ENCODE peak calls at places on chromosomes 7 and 10, in ten cellular contexts. U is tibial nerve, F is A549, X is prostate gland, V is Peyer's patch, M is adrenal gland, Y is fibroblast of mammary gland, I is stomach, W is left ventricle myocardium inferior, Q is cardiac muscle cell. L is an unnamed sample.

GRCh38 chr7:77657427-77658331 is 38.6 kb upstream of the RSBN1L start:
- DNase-seq in U (no peak), F (peak), X (peak), V (no peak), M (no peak), Y (peak), I (no peak), W (no peak), Q (peak), L (no peak)

GRCh38 chr7:66883716-66884115 is 37.3 kb upstream of the TMEM248 start:
- DNase-seq in U (no peak), F (no peak), X (no peak), V (no peak), M (no peak), Y (peak), I (no peak), W (no peak), Q (no peak), L (no peak)

GRCh38 chr7:157485361-157485831 is 148.6 kb downstream of the DNAJB6 start:
- DNase-seq in U (no peak), F (no peak), X (no peak), V (no peak), M (no peak), Y (no peak), I (peak), W (no peak), Q (no peak), L (no peak)

GRCh38 chr10:110392860-110393732 is 88.4 kb upstream of the SMNDC1 start:
- DNase-seq in U (no peak), F (no peak), X (peak), V (peak), M (peak), Y (peak), I (no peak), W (no peak), Q (peak), L (no peak)

GRCh38 chr10:116216676-116217075 is 56.3 kb downstream of the GFRA1 start:
- DNase-seq in U (no peak), F (no peak), X (no peak), V (no peak), M (no peak), Y (no peak), I (no peak), W (no peak), Q (no peak), L (no peak)

GRCh38 chr7:91164948-91165845 is 99.0 kb upstream of the FZD1 start:
- DNase-seq in U (no peak), F (no peak), X (no peak), V (no peak), M (no peak), Y (peak), I (no peak), W (no peak), Q (peak), L (no peak)

GRCh38 chr10:60110739-60111138 is 204.4 kb upstream of the CCDC6 start:
- DNase-seq in U (no peak), F (no peak), X (no peak), V (no peak), M (no peak), Y (no peak), I (no peak), W (no peak), Q (no peak), L (no peak)

GRCh38 chr10:127426746-127427145 is 122.4 kb upstream of the NPS start:
- DNase-seq in U (no peak), F (no peak), X (no peak), V (no peak), M (no peak), Y (peak), I (no peak), W (no peak), Q (no peak), L (no peak)

GRCh38 chr10:88833156-88833555 is 18.5 kb downstream of the ANKRD22 start:
- DNase-seq in U (no peak), F (no peak), X (no peak), V (no peak), M (no peak), Y (no peak), I (no peak), W (no peak), Q (no peak), L (no peak)

GRCh38 chr10:48478980-48479811 is 125.7 kb downstream of the ARHGAP22 start:
- DNase-seq in U (no peak), F (no peak), X (no peak), V (no peak), M (no peak), Y (no peak), I (peak), W (no peak), Q (no peak), L (no peak)

GRCh38 chr10:69973678-69974077 is 79.0 kb upstream of the MACROH2A2 start:
- DNase-seq in U (no peak), F (no peak), X (no peak), V (no peak), M (no peak), Y (no peak), I (no peak), W (no peak), Q (no peak), L (no peak)

GRCh38 chr7:25885057-25885576 is 266.9 kb upstream of the NFE2L3 start:
- DNase-seq in U (no peak), F (no peak), X (no peak), V (no peak), M (no peak), Y (no peak), I (no peak), W (no peak), Q (no peak), L (no peak)

GRCh38 chr7:25666671-25667060 is 438.4 kb upstream of the NPVF start:
- DNase-seq in U (no peak), F (no peak), X (no peak), V (no peak), M (no peak), Y (no peak), I (no peak), W (no peak), Q (no peak), L (no peak)

GRCh38 chr7:111743244-111743852 is 181.1 kb upstream of the IMMP2L start:
- DNase-seq in U (no peak), F (no peak), X (no peak), V (no peak), M (no peak), Y (no peak), I (no peak), W (no peak), Q (no peak), L (no peak)

GRCh38 chr7:157964521-157964920 is 623.1 kb downstream of the PTPRN2 start:
- DNase-seq in U (no peak), F (no peak), X (no peak), V (no peak), M (no peak), Y (no peak), I (no peak), W (no peak), Q (no peak), L (no peak)

GRCh38 chr10:8487346-8487745 is 432.9 kb downstream of the GATA3 start:
- DNase-seq in U (no peak), F (no peak), X (no peak), V (no peak), M (no peak), Y (no peak), I (no peak), W (no peak), Q (no peak), L (no peak)

GRCh38 chr7:106165328-106165727 is 53.2 kb upstream of the SYPL1 start:
- DNase-seq in U (no peak), F (no peak), X (no peak), V (no peak), M (no peak), Y (peak), I (no peak), W (no peak), Q (peak), L (no peak)

GRCh38 chr7:28808786-28809533 is 149.2 kb downstream of the TRIL start:
- DNase-seq in U (peak), F (no peak), X (no peak), V (no peak), M (peak), Y (peak), I (no peak), W (no peak), Q (peak), L (no peak)

GRCh38 chr7:68576366-68576765 is 1021.9 kb upstream of the AUTS2 start:
- DNase-seq in U (no peak), F (no peak), X (no peak), V (no peak), M (no peak), Y (no peak), I (no peak), W (no peak), Q (no peak), L (no peak)

GRCh38 chr7:100613447-100614185 is 1.3 kb downstream of the MOSPD3 start:
- DNase-seq in U (no peak), F (no peak), X (no peak), V (no peak), M (no peak), Y (no peak), I (no peak), W (no peak), Q (no peak), L (no peak)

GRCh38 chr10:70602665-70603438 is at the start of gene PRF1:
- DNase-seq in U (no peak), F (no peak), X (no peak), V (peak), M (no peak), Y (no peak), I (peak), W (no peak), Q (no peak), L (no peak)

GRCh38 chr7:85508642-85509429 is 322.0 kb upstream of the SEMA3D start:
- DNase-seq in U (no peak), F (no peak), X (no peak), V (no peak), M (no peak), Y (peak), I (no peak), W (no peak), Q (peak), L (no peak)

GRCh38 chr7:95804090-95804489 is 31.7 kb downstream of the DYNC1I1 start:
- DNase-seq in U (no peak), F (no peak), X (no peak), V (no peak), M (no peak), Y (no peak), I (no peak), W (no peak), Q (no peak), L (no peak)

GRCh38 chr10:61836888-61837747 is 64.4 kb upstream of the ARID5B start:
- DNase-seq in U (no peak), F (peak), X (no peak), V (no peak), M (no peak), Y (peak), I (no peak), W (no peak), Q (peak), L (no peak)

GRCh38 chr7:41005381-41005901 is 697.4 kb downstream of the INHBA start:
- DNase-seq in U (no peak), F (peak), X (no peak), V (no peak), M (no peak), Y (peak), I (no peak), W (no peak), Q (peak), L (no peak)

GRCh38 chr7:145123502-145123901 is 287.6 kb upstream of the TPK1 start:
- DNase-seq in U (no peak), F (no peak), X (no peak), V (no peak), M (no peak), Y (no peak), I (no peak), W (no peak), Q (no peak), L (no peak)

GRCh38 chr10:70289739-70290138 is 5.9 kb upstream of the NPFFR1 start:
- DNase-seq in U (no peak), F (no peak), X (no peak), V (no peak), M (no peak), Y (no peak), I (no peak), W (no peak), Q (no peak), L (no peak)

GRCh38 chr7:29289156-29290021 is 94.8 kb downstream of the CHN2 start:
- DNase-seq in U (no peak), F (no peak), X (no peak), V (no peak), M (no peak), Y (peak), I (no peak), W (peak), Q (peak), L (no peak)

GRCh38 chr7:115230882-115231508 is 309.1 kb downstream of the MDFIC start:
- DNase-seq in U (no peak), F (peak), X (no peak), V (no peak), M (no peak), Y (peak), I (no peak), W (no peak), Q (peak), L (no peak)

GRCh38 chr10:101529207-101529606 is 58.9 kb downstream of the POLL start:
- DNase-seq in U (no peak), F (no peak), X (no peak), V (no peak), M (no peak), Y (no peak), I (no peak), W (no peak), Q (peak), L (no peak)

GRCh38 chr10:10772411-10772810 is 245.3 kb upstream of the CELF2 start:
- DNase-seq in U (no peak), F (no peak), X (no peak), V (no peak), M (no peak), Y (no peak), I (no peak), W (no peak), Q (no peak), L (no peak)

GRCh38 chr10:27995311-27995710 is 3.6 kb downstream of the ODAD2 start:
- DNase-seq in U (no peak), F (no peak), X (no peak), V (no peak), M (no peak), Y (no peak), I (no peak), W (no peak), Q (no peak), L (no peak)

GRCh38 chr10:27998954-27999275 is at the start of gene ODAD2:
- DNase-seq in U (no peak), F (no peak), X (no peak), V (no peak), M (peak), Y (no peak), I (no peak), W (no peak), Q (no peak), L (no peak)

GRCh38 chr10:27998178-27998953 is 513 bp downstream of the ODAD2 start:
- DNase-seq in U (no peak), F (peak), X (peak), V (no peak), M (peak), Y (no peak), I (no peak), W (peak), Q (peak), L (no peak)

GRCh38 chr10:28001353-28001752 is 2.5 kb upstream of the ODAD2 start:
- DNase-seq in U (no peak), F (no peak), X (no peak), V (no peak), M (no peak), Y (no peak), I (no peak), W (no peak), Q (no peak), L (no peak)

GRCh38 chr10:27997865-27998177 is 1.1 kb downstream of the ODAD2 start:
- DNase-seq in U (no peak), F (no peak), X (no peak), V (no peak), M (no peak), Y (no peak), I (no peak), W (no peak), Q (no peak), L (no peak)
- H3K4me3 ChIP-seq in U (peak), F (no peak), X (no peak), V (no peak), M (peak), Y (peak), I (peak), W (peak), Q (peak), L (peak)

GRCh38 chr7:22110881-22111280 is 165.2 kb upstream of the CDCA7L start:
- DNase-seq in U (no peak), F (no peak), X (no peak), V (no peak), M (no peak), Y (no peak), I (no peak), W (no peak), Q (no peak), L (no peak)
- H3K4me3 ChIP-seq in U (no peak), F (no peak), X (no peak), V (no peak), M (no peak), Y (no peak), I (no peak), W (no peak), Q (no peak), L (no peak)

GRCh38 chr7:27520828-27521790 is 141.6 kb downstream of the HIBADH start:
- DNase-seq in U (no peak), F (no peak), X (no peak), V (no peak), M (peak), Y (peak), I (peak), W (no peak), Q (peak), L (peak)

GRCh38 chr7:27519801-27520200 is 142.9 kb downstream of the HIBADH start:
- DNase-seq in U (no peak), F (no peak), X (no peak), V (no peak), M (no peak), Y (no peak), I (no peak), W (no peak), Q (no peak), L (no peak)

GRCh38 chr7:27515933-27516332 is 146.8 kb downstream of the HIBADH start:
- DNase-seq in U (no peak), F (no peak), X (peak), V (no peak), M (no peak), Y (no peak), I (no peak), W (no peak), Q (peak), L (no peak)

GRCh38 chr7:27514861-27515260 is 147.8 kb downstream of the HIBADH start:
- DNase-seq in U (no peak), F (no peak), X (no peak), V (no peak), M (no peak), Y (no peak), I (no peak), W (no peak), Q (no peak), L (no peak)

DNA sequence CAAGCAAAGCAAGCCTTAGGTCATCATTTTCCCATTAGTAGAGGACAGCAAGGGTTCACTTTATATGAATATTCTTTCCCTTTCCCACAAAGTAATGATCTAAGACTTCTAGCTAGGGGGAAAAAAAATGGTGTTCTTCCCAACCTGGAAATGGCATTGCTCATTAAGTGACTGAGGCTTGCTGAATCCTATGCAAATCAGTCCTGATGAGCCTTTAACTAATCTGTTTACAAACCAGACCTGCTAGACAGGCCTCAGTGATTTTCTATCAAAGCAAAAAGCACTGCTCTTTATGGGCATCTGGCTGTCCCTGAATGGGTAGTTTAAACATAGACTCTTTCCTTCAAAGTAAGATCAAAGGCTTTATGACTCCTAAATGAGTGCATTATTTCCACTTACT is 146.3 kb downstream of the HIBADH start:
- DNase-seq in U (no peak), F (no peak), X (no peak), V (no peak), M (no peak), Y (no peak), I (no peak), W (no peak), Q (no peak), L (no peak)
- H3K4me3 ChIP-seq in U (no peak), F (no peak), X (no peak), V (no peak), M (no peak), Y (no peak), I (no peak), W (no peak), Q (no peak), L (no peak)

DNA sequence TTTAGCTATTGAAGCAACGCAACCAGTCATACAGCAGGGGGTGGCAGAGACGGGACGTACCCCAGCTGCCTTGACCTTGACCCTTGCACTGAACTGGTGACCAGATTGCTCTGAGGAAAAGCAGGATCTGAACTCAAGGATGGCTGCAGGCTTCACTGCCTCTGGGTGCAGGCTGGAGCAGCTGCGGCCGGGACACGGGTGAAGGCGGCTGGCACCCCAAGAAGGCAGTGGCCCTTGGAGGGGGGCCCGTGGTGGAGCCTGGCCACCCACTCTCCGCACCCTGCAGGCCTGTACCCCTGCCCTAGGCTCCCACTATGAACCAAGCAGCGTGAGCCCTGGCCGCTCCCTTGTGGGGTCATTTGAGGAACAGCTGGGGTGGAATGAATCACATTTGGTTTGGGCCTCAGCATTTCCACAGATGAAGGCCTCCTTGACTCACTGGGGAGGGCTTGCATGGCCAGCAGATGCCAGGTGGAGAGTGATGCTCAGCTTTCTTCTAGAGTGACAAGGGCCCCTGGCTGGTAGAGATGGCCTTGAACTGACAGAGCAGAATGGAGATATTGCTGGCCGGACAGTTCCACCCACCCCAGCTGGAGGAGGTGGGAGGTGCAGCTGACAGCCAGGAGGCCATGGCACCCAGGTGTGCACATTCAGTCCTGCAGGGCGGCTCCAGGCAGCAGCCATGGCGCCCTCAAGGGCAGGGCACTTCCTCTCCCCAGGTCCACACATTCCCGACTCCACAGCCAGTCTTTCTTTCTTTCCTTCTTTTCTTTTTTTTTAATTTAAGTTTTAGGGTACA is 218.8 kb downstream of the WDR37 start:
- DNase-seq in U (no peak), F (no peak), X (no peak), V (no peak), M (no peak), Y (no peak), I (no peak), W (no peak), Q (no peak), L (no peak)
- H3K4me3 ChIP-seq in U (no peak), F (no peak), X (no peak), V (no peak), M (no peak), Y (no peak), I (no peak), W (no peak), Q (no peak), L (no peak)

DNA sequence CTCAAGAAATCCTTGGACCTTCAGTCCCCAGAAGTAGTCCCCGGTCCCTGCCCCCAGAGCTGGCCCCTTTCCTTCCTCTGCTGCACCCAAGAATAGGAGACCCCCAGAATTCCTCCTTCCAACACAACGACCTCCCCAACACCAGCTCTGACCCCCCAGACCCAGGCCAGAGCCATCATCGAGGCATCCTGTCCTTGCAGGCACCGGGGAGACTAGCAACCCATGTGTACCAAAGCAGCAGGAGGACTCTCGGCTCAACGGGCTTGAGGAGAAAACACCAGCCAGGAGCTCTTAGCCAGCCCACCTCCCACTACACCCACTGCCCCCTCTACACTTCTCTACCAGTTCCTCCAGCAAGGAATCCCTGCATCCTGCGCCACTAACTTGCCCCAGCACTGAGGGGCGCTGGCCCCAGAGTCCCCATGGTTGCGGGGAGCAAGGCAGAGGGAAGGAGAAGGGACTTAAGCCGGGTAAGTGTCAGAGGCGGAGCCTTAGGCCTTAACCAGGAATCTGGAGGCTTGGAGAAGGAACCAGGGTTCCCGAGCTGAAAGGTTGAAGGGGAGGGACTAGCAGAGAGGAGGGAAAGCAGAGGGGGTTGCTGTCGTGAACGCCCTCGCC is 3.9 kb downstream of the GRID1 start:
- DNase-seq in U (no peak), F (no peak), X (no peak), V (peak), M (peak), Y (no peak), I (no peak), W (no peak), Q (no peak), L (peak)
- H3K4me3 ChIP-seq in U (no peak), F (peak), X (no peak), V (no peak), M (no peak), Y (no peak), I (peak), W (peak), Q (no peak), L (peak)

L was measured in suprapubic skin.